ENCODE peak calls at places on chromosomes 5 and 9, in nine cellular contexts. G, M, S, Z, O, R, P, J and X are unnamed samples.

GRCh38 chr9:89999534-90000370 is 394.9 kb downstream of the GADD45G start:
- DNase-seq in G (peak), M (peak), S (peak), Z (peak), O (peak), R (peak), P (no peak), J (peak), X (peak)

GRCh38 chr9:137606005-137606601 is 617 bp downstream of the ARRDC1 start:
- DNase-seq in G (peak), M (no peak), S (no peak), Z (no peak), O (no peak), R (no peak), P (no peak), J (no peak), X (no peak)

GRCh38 chr5:78648359-78649219 is at the start of gene LHFPL2:
- DNase-seq in G (peak), M (peak), S (peak), Z (no peak), O (peak), R (peak), P (no peak), J (peak), X (peak)

GRCh38 chr5:168106008-168106761 is 185.3 kb upstream of the WWC1 start:
- DNase-seq in G (no peak), M (no peak), S (no peak), Z (no peak), O (no peak), R (peak), P (no peak), J (peak), X (no peak)

GRCh38 chr5:159010611-159011497 is 88.9 kb downstream of the EBF1 start:
- DNase-seq in G (no peak), M (peak), S (peak), Z (no peak), O (peak), R (peak), P (no peak), J (peak), X (no peak)

GRCh38 chr5:154603978-154604679 is 126.1 kb upstream of the HAND1 start:
- DNase-seq in G (peak), M (peak), S (no peak), Z (no peak), O (peak), R (peak), P (no peak), J (peak), X (no peak)

GRCh38 chr5:178309271-178310008 is 76.8 kb upstream of the PHYKPL start:
- DNase-seq in G (peak), M (no peak), S (no peak), Z (no peak), O (peak), R (no peak), P (no peak), J (no peak), X (no peak)

GRCh38 chr5:126066795-126067321 is 356.4 kb upstream of the GRAMD2B start:
- DNase-seq in G (no peak), M (no peak), S (no peak), Z (no peak), O (no peak), R (no peak), P (no peak), J (no peak), X (no peak)

GRCh38 chr9:18429065-18429464 is 44.9 kb upstream of the ADAMTSL1 start:
- DNase-seq in G (no peak), M (peak), S (no peak), Z (no peak), O (no peak), R (peak), P (no peak), J (peak), X (peak)

GRCh38 chr9:96256800-96257199 is 45.2 kb downstream of the HSD17B3 start:
- DNase-seq in G (no peak), M (no peak), S (no peak), Z (no peak), O (peak), R (peak), P (no peak), J (no peak), X (peak)

GRCh38 chr5:112784726-112785125 is 47.0 kb downstream of the APC start:
- DNase-seq in G (no peak), M (peak), S (no peak), Z (no peak), O (no peak), R (peak), P (no peak), J (peak), X (no peak)

GRCh38 chr5:45277860-45278259 is 418.3 kb downstream of the HCN1 start:
- DNase-seq in G (no peak), M (no peak), S (no peak), Z (no peak), O (no peak), R (no peak), P (no peak), J (no peak), X (no peak)

GRCh38 chr5:150638488-150639316 is 1.8 kb upstream of the SYNPO start:
- DNase-seq in G (peak), M (no peak), S (no peak), Z (no peak), O (no peak), R (no peak), P (no peak), J (no peak), X (no peak)

GRCh38 chr5:126805108-126805507 is 28.2 kb downstream of the LMNB1 start:
- DNase-seq in G (no peak), M (peak), S (no peak), Z (peak), O (no peak), R (peak), P (no peak), J (peak), X (peak)

GRCh38 chr9:36798350-36799065 is 225.8 kb downstream of the MELK start:
- DNase-seq in G (no peak), M (no peak), S (no peak), Z (no peak), O (peak), R (no peak), P (no peak), J (no peak), X (peak)

GRCh38 chr5:176405656-176406435 is 10.5 kb downstream of the CLTB start:
- DNase-seq in G (peak), M (no peak), S (no peak), Z (no peak), O (peak), R (no peak), P (no peak), J (no peak), X (no peak)
- TF ChIP-seq CTCF in G (no peak), M (no peak), S (no peak), Z (no peak), O (peak), R (peak), P (no peak), J (no peak), X (no peak)

DNA sequence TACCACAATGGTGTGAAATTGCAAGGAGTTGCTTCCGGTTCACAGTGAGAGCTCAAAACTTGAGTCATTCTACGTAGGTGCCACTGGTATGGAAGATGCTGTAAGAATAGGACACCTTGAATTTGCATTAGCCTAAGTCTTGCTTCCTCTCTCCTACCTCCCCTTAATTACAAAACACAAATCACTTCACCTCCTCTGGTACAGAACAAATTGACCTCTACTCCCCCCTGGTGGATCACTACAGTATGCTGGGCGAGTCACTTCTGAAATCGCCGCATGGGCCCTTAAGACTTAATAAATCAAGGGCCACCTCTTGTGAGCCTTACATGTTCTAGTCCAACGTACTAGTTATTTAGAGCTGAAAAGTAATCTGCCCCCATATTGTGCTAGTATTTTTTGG is 145.3 kb upstream of the SMARCA2 start:
- DNase-seq in G (no peak), M (no peak), S (peak), Z (no peak), O (peak), R (peak), P (no peak), J (peak), X (peak)
- TF ChIP-seq CTCF in G (peak), M (peak), S (peak), Z (peak), O (peak), R (peak), P (peak), J (peak), X (peak)

DNA sequence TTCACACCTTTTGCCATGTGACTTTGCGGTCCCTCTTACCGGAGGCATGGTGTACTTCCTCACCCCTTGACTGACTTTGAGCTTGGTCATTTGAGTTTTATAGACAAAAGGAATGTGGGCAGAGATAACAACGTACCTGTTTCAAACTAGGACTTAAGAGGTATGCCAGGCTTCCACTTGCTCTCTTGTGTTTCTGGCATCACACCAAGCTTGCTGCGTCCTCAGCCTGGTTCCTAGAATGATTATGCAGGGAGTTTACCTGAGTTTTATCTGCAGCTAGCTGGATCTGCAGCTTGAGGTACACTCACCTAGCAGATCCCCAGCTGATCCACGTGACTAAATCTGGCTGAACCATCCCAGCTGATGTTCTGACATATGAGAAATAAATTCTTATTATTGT is 66.2 kb downstream of the PLK2 start:
- DNase-seq in G (no peak), M (no peak), S (no peak), Z (no peak), O (no peak), R (no peak), P (no peak), J (no peak), X (no peak)
- TF ChIP-seq CTCF in G (no peak), M (no peak), S (no peak), Z (no peak), O (no peak), R (no peak), P (no peak), J (no peak), X (no peak)

DNA sequence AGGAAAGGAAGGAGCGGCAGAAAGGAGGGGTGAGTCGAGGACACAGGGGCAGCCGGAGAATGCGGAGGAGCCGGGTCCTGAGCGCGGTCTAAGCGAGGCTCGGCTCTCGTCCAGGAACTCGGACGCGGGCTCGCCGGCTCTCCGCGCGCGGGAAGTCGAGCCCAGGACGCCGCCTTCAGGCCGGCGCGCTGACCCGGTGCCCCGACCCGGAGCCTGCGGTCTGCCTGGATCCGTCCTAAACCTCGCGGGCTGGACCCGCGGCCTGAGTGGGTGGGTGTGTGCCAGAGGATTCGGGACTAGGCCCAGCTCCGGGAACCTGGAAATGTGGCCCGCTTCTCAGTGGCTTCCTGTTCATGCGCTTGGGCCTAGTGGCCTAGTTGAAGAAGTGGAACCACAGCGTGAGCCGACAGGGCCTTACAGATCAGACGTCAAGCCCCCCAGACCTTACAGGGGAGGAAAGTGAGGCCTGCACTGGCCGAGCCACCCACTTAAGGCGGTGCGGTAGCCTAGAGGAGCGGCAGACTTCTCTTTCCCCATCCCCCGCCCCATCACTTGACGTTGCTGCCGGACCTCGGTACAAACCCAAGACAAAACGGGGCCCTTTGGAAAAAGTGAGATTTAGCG is 1.2 kb downstream of the CDKN2B-AS1 start:
- DNase-seq in G (peak), M (peak), S (no peak), Z (no peak), O (peak), R (peak), P (no peak), J (peak), X (no peak)
- TF ChIP-seq CTCF in G (peak), M (peak), S (no peak), Z (peak), O (peak), R (peak), P (peak), J (peak), X (no peak)